ENCODE peak calls at places on chromosomes 3 and 15, in four cellular contexts. R is K562, K is H1, F is GM12878. P is an unnamed sample.

GRCh38 chr3:4841783-4842440 is 137.3 kb upstream of the BHLHE40 start:
- DNase-seq in F (no peak), K (no peak), R (no peak), P (no peak)

GRCh38 chr15:82263350-82263749 is 732 bp downstream of the SAXO2 start:
- DNase-seq in R (no peak), K (no peak), F (no peak), P (no peak)

GRCh38 chr15:87209891-87210649 is 1046.5 kb downstream of the NTRK3 start:
- DNase-seq in K (no peak), R (no peak), F (no peak), P (no peak)

GRCh38 chr3:169998668-169999131 is 32.1 kb downstream of the SEC62 start:
- DNase-seq in F (no peak), K (no peak), R (no peak), P (no peak)

GRCh38 chr3:172034786-172035685 is 4.3 kb upstream of the FNDC3B start:
- DNase-seq in F (no peak), R (peak), K (no peak), P (peak)

GRCh38 chr15:30885814-30886213 is 17.9 kb upstream of the FAN1 start:
- DNase-seq in K (no peak), F (no peak), R (no peak), P (no peak)

GRCh38 chr3:160677459-160677901 is 520 bp downstream of the ARL14 start:
- DNase-seq in F (no peak), R (no peak), K (no peak), P (no peak)

GRCh38 chr3:109773006-109773405 is 435.7 kb upstream of the DPPA4 start:
- DNase-seq in K (no peak), R (no peak), F (no peak), P (no peak)

GRCh38 chr15:51647128-51647562 is 24.6 kb upstream of the DMXL2 start:
- DNase-seq in K (no peak), R (peak), F (no peak), P (no peak)

GRCh38 chr3:129195731-129196256 is 12.1 kb upstream of the CNBP start:
- DNase-seq in R (no peak), F (no peak), K (no peak), P (no peak)

GRCh38 chr15:98131924-98132323 is 171.4 kb downstream of the ARRDC4 start:
- DNase-seq in F (no peak), K (no peak), R (no peak), P (no peak)

GRCh38 chr3:21551019-21551418 is 200.0 kb downstream of the ZNF385D start:
- DNase-seq in R (no peak), K (no peak), F (no peak), P (no peak)

GRCh38 chr3:10570196-10570946 is 65.0 kb upstream of the ATP2B2 start:
- DNase-seq in K (no peak), R (no peak), F (no peak), P (no peak)

GRCh38 chr3:54125317-54125716 is 3.0 kb downstream of the CACNA2D3 start:
- DNase-seq in F (no peak), R (no peak), K (no peak), P (no peak)

GRCh38 chr3:60316121-60316783 is 935.0 kb downstream of the FHIT start:
- DNase-seq in F (no peak), K (no peak), R (no peak), P (no peak)

GRCh38 chr3:54121404-54122045 is 827 bp upstream of the CACNA2D3 start:
- DNase-seq in K (no peak), R (no peak), F (no peak), P (no peak)

GRCh38 chr15:99421758-99422157 is 144.0 kb upstream of the MEF2A start:
- DNase-seq in F (no peak), K (no peak), R (no peak), P (no peak)

GRCh38 chr3:183475019-183475418 is 46.6 kb upstream of the MCF2L2 start:
- DNase-seq in K (no peak), R (no peak), F (no peak), P (no peak)

GRCh38 chr15:65304393-65305143 is at the start of gene RNU5B-1:
- DNase-seq in R (peak), K (no peak), F (peak), P (peak)

GRCh38 chr3:97232635-97233034 is 418.2 kb downstream of the EPHA6 start:
- DNase-seq in R (no peak), F (no peak), K (no peak), P (no peak)

GRCh38 chr3:184814214-184814613 is 2.2 kb downstream of the VPS8 start:
- DNase-seq in F (peak), K (no peak), R (no peak), P (no peak)

GRCh38 chr3:179449621-179450020 is 1.6 kb downstream of the GNB4 start:
- DNase-seq in R (no peak), K (no peak), F (no peak), P (no peak)

GRCh38 chr3:86990171-86990733 is 697 bp downstream of the VGLL3 start:
- DNase-seq in K (peak), F (no peak), R (no peak), P (no peak)

GRCh38 chr3:19013879-19014278 is 134.4 kb upstream of the KCNH8 start:
- DNase-seq in F (no peak), K (no peak), R (no peak), P (no peak)

GRCh38 chr15:48084759-48085420 is 35.9 kb upstream of the SLC24A5 start:
- DNase-seq in F (no peak), R (no peak), K (peak), P (no peak)

GRCh38 chr3:149010504-149010951 is 19.2 kb downstream of the GYG1 start:
- DNase-seq in F (no peak), R (no peak), K (no peak), P (no peak)

GRCh38 chr3:37736632-37737031 is 125.0 kb upstream of the CTDSPL start:
- DNase-seq in K (no peak), R (no peak), F (no peak), P (no peak)

GRCh38 chr3:142148871-142149860 is at the start of gene TFDP2:
- DNase-seq in F (peak), R (peak), K (peak), P (peak)

GRCh38 chr15:89090791-89091666 is 2.8 kb downstream of the ABHD2 start:
- DNase-seq in F (no peak), K (no peak), R (no peak), P (no peak)

GRCh38 chr3:46361408-46362283 is 7.7 kb downstream of the CCR2 start:
- DNase-seq in F (no peak), K (no peak), R (no peak), P (no peak)

GRCh38 chr3:111072016-111072891 is 638 bp downstream of the NECTIN3 start:
- DNase-seq in K (no peak), R (no peak), F (no peak), P (no peak)

GRCh38 chr3:133944181-133944580 is 48.5 kb upstream of the RAB6B start:
- DNase-seq in R (no peak), F (no peak), K (no peak), P (no peak)

GRCh38 chr3:122151480-122151879 is 32.0 kb upstream of the CASR start:
- DNase-seq in R (no peak), F (no peak), K (no peak), P (no peak)

GRCh38 chr15:22891426-22892210 is 53.2 kb downstream of the NIPA2 start:
- DNase-seq in K (no peak), R (no peak), F (no peak), P (no peak)

GRCh38 chr3:129795596-129795995 is 97.9 kb downstream of the TMCC1 start:
- DNase-seq in R (no peak), F (no peak), K (peak), P (peak)

GRCh38 chr15:56732135-56732880 is 1.0 kb downstream of the ZNF280D start:
- DNase-seq in F (no peak), R (no peak), K (no peak), P (no peak)

GRCh38 chr15:43376017-43376705 is 5.3 kb downstream of the TUBGCP4 start:
- DNase-seq in F (peak), K (no peak), R (peak), P (peak)

GRCh38 chr15:43370310-43370974 is 401 bp downstream of the ZSCAN29 start:
- DNase-seq in K (no peak), F (no peak), R (peak), P (no peak)

DNA sequence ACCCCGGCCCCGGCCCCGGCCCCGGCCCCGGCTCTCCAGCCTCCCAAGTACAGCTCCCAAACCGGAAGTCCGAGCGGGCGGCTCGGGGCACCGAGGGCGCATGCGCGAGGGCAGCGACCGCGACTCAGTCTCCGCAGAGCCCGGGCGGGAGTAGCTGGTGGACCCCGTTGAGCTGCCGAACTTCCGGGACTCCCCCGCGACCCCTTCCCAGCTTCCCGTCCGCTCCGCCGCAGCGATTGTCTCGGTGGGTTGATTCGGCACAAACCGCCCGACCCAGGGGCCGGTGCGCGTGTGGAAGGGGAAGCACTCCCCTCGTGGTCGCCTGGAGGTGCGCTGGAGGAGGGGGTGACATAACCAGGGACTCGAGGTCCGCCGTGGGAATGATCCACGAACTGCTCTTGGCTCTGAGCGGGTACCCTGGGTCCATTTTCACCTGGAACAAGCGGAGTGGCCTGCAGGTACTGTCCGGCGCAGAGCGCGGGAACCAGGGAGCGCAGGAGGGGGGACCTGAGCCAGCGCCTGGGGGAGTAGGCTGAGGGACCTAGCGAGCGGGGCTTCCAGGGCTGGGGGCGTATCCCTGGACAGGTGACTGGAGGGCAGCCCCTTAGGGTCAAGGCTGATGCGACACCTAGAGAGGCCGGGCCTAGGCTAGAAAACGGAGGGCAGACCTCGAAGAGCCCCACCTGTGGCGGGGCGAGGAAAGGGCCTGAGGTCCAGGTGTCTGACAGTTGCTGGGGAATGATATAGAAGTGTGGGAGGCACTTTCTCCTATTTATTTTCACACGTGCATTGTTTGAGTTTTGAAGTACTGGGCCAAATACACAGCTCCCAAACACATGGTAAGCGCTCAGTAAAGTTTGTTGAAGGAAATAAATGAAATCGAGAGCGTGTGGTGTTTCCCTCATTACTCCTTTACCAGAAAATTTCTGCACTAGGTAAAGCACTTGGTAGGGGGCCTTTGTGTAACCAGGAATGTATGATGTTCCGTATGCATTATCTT is at the start of the genes TUBGCP4 and ZSCAN29:
- DNase-seq in R (peak), F (peak), K (peak), P (peak)
- TF ChIP-seq EGR1 in R (no peak), F (no peak), K (no peak), P (no peak)

GRCh38 chr3:49896345-49896744 is 7.3 kb downstream of the MST1R start:
- DNase-seq in F (no peak), K (no peak), R (no peak), P (no peak)
- TF ChIP-seq EGR1 in F (no peak), K (no peak), R (no peak), P (no peak)

GRCh38 chr3:154421067-154421466 is 8.9 kb downstream of the GPR149 start:
- DNase-seq in R (no peak), F (no peak), K (no peak), P (no peak)
- TF ChIP-seq EGR1 in R (no peak), F (no peak), K (no peak), P (no peak)

DNA sequence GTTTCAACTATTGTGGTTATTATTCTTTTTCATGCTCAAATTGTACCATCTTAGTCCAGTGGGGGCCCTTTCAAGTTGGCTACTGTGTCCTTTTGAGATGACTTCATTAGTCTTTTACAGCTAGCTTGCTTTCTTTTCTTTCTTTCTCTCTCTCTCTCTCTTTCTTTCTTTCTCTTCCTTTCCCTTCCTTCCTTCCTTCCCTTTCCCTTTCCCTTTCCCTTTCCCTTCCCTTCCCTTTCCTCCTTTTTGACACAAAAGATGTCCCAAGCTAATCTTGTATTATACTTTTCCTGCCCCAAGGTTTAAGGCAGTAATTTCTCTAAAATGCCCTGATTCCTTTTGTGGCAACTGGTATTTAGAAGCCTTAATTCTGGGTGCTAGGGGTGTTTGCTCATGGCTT is 213.0 kb upstream of the TBC1D5 start:
- DNase-seq in R (no peak), K (no peak), F (no peak), P (no peak)
- TF ChIP-seq EGR1 in R (no peak), K (no peak), F (no peak), P (no peak)

GRCh38 chr15:42679285-42680141 is 57.4 kb downstream of the CDAN1 start:
- DNase-seq in R (no peak), F (no peak), K (no peak), P (no peak)
- TF ChIP-seq EGR1 in R (no peak), F (no peak), K (no peak), P (no peak)

DNA sequence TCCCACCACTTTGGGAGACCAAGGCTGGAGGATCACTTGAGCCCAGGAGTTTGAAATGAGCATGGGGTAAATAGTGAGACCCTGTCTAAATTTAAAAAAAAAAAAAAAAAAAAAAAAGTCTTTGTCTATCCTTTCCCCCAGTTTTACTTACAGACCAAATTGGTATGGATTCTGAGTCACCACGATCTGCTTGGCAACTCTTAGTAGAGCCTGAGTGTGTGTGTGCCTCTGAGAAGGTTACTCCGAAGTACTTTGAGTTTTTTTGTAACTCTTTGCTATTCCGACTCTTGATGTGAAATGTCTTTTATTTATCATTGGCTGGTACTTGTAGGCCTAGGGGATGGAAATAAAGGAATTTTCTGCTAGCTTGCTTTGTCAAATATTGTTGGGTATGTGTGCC is 63.3 kb downstream of the RBM6 start:
- DNase-seq in F (no peak), R (no peak), K (no peak), P (no peak)
- TF ChIP-seq EGR1 in F (no peak), R (no peak), K (no peak), P (no peak)

GRCh38 chr15:59405079-59405478 is 32.4 kb upstream of the MYO1E start:
- DNase-seq in R (no peak), K (no peak), F (no peak), P (no peak)

GRCh38 chr15:59406446-59406845 is 31.5 kb upstream of the FAM81A start:
- DNase-seq in K (no peak), F (no peak), R (no peak), P (no peak)

GRCh38 chr15:59413577-59413976 is 24.4 kb upstream of the FAM81A start:
- DNase-seq in K (no peak), R (no peak), F (no peak), P (no peak)

DNA sequence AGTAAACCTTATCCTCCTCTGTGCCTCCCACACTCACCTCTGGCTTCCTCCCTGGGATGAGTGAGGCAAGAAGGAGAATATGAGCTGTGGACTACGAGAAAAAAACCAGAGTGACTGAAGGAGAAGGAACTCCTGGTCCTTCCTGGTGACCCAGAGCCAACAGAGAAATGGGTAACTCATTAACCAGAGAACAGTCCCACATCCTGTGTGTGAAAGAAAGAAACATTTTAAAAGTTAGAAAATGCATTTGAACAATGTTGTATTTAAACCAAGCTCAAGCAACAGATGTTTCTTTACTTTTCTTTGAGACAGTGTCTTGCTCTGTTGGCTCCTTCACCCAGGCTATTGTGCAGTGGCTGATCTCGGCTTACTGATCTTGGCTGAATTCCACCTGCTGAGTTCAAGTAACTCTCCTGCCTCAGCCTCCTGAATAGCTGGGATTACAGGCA is 27.5 kb upstream of the FAM81A start:
- DNase-seq in F (peak), R (no peak), K (no peak), P (no peak)
- TF ChIP-seq EGR1 in F (no peak), R (no peak), K (no peak), P (no peak)

GRCh38 chr15:100988874-100989273 is 69.7 kb downstream of the LRRK1 start:
- DNase-seq in K (no peak), R (no peak), F (no peak), P (no peak)

GRCh38 chr15:100985401-100985800 is 66.2 kb downstream of the LRRK1 start:
- DNase-seq in K (no peak), R (no peak), F (no peak), P (no peak)

GRCh38 chr15:100988297-100988696 is 69.1 kb downstream of the LRRK1 start:
- DNase-seq in R (no peak), F (no peak), K (no peak), P (no peak)

GRCh38 chr15:100986158-100986896 is 67.2 kb downstream of the LRRK1 start:
- DNase-seq in K (no peak), R (no peak), F (no peak), P (no peak)

DNA sequence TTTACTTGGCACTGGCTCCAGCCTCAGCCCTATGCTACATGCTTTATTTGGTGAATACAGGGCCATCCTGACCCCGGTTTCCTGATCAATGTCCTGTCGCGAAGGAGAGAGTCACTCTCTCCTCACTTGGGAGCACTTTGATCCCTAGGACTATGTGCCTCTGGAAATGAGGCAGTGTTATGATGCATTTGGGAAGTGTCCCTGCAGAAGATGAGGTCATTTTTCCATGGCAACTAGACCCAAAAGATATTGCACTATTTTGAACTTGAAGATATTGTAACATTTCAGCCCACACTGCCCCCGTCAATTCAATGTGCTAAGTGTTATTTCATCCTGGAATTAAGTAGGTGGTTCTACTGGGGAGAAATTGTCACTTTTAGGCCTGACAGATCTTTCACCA is 68.0 kb downstream of the LRRK1 start:
- DNase-seq in F (no peak), R (no peak), K (no peak), P (no peak)
- TF ChIP-seq EGR1 in F (no peak), R (no peak), K (no peak), P (no peak)

P was measured in HCT116.